ENCODE peak calls at places on chromosomes 11 and 22, in ten cellular contexts. One of them, this sample, is unnamed.

GRCh38 chr11:112345708-112346107 is 85.0 kb upstream of the PLET1 start:
- DNase-seq in activated T-helper 1 cell treated with Interleukin-2 at 50 U/mL for 16 hours: no peak
- DNase-seq in AG09309: no peak
- DNase-seq in GM23338: peak
- DNase-seq in AG08395: no peak
- DNase-seq in neural progenitor cell: peak
- DNase-seq in germinal center: no peak
- DNase-seq in Ammon's horn: no peak
- DNase-seq in GM03348: no peak
- DNase-seq in uterus: no peak
- DNase-seq in this sample: no peak

GRCh38 chr11:10476927-10477689 is 22.0 kb downstream of the AMPD3 start:
- DNase-seq in activated T-helper 1 cell treated with Interleukin-2 at 50 U/mL for 16 hours: no peak
- DNase-seq in AG09309: no peak
- DNase-seq in GM23338: no peak
- DNase-seq in AG08395: no peak
- DNase-seq in neural progenitor cell: no peak
- DNase-seq in germinal center: no peak
- DNase-seq in Ammon's horn: no peak
- DNase-seq in GM03348: no peak
- DNase-seq in uterus: peak
- DNase-seq in this sample: no peak

GRCh38 chr11:47488111-47488510 is 39.2 kb upstream of the RAPSN start:
- DNase-seq in activated T-helper 1 cell treated with Interleukin-2 at 50 U/mL for 16 hours: no peak
- DNase-seq in AG09309: no peak
- DNase-seq in GM23338: no peak
- DNase-seq in AG08395: no peak
- DNase-seq in neural progenitor cell: no peak
- DNase-seq in germinal center: no peak
- DNase-seq in Ammon's horn: no peak
- DNase-seq in GM03348: no peak
- DNase-seq in uterus: no peak
- DNase-seq in this sample: no peak

GRCh38 chr11:112972399-112973115 is 11.3 kb downstream of the NCAM1 start:
- DNase-seq in activated T-helper 1 cell treated with Interleukin-2 at 50 U/mL for 16 hours: no peak
- DNase-seq in AG09309: no peak
- DNase-seq in GM23338: no peak
- DNase-seq in AG08395: no peak
- DNase-seq in neural progenitor cell: no peak
- DNase-seq in germinal center: no peak
- DNase-seq in Ammon's horn: no peak
- DNase-seq in GM03348: no peak
- DNase-seq in uterus: no peak
- DNase-seq in this sample: no peak

GRCh38 chr22:27699676-27700075 is 101.9 kb downstream of the MN1 start:
- DNase-seq in activated T-helper 1 cell treated with Interleukin-2 at 50 U/mL for 16 hours: no peak
- DNase-seq in AG09309: no peak
- DNase-seq in GM23338: no peak
- DNase-seq in AG08395: no peak
- DNase-seq in neural progenitor cell: no peak
- DNase-seq in germinal center: no peak
- DNase-seq in Ammon's horn: no peak
- DNase-seq in GM03348: no peak
- DNase-seq in uterus: no peak
- DNase-seq in this sample: no peak

GRCh38 chr11:120060512-120060911 is 77.4 kb downstream of the TRIM29 start:
- DNase-seq in activated T-helper 1 cell treated with Interleukin-2 at 50 U/mL for 16 hours: no peak
- DNase-seq in AG09309: no peak
- DNase-seq in GM23338: no peak
- DNase-seq in AG08395: no peak
- DNase-seq in neural progenitor cell: no peak
- DNase-seq in germinal center: no peak
- DNase-seq in Ammon's horn: no peak
- DNase-seq in GM03348: no peak
- DNase-seq in uterus: no peak
- DNase-seq in this sample: no peak

GRCh38 chr11:64036081-64037026 is 623 bp downstream of the FLRT1 start:
- DNase-seq in activated T-helper 1 cell treated with Interleukin-2 at 50 U/mL for 16 hours: no peak
- DNase-seq in AG09309: no peak
- DNase-seq in GM23338: peak
- DNase-seq in AG08395: peak
- DNase-seq in neural progenitor cell: peak
- DNase-seq in germinal center: no peak
- DNase-seq in Ammon's horn: peak
- DNase-seq in GM03348: peak
- DNase-seq in uterus: peak
- DNase-seq in this sample: no peak

GRCh38 chr11:35523351-35523768 is 2.1 kb downstream of the PAMR1 start:
- DNase-seq in activated T-helper 1 cell treated with Interleukin-2 at 50 U/mL for 16 hours: no peak
- DNase-seq in AG09309: peak
- DNase-seq in GM23338: no peak
- DNase-seq in AG08395: peak
- DNase-seq in neural progenitor cell: no peak
- DNase-seq in germinal center: no peak
- DNase-seq in Ammon's horn: no peak
- DNase-seq in GM03348: peak
- DNase-seq in uterus: no peak
- DNase-seq in this sample: peak

GRCh38 chr11:94201004-94201465 is 72.4 kb downstream of the PANX1 start:
- DNase-seq in activated T-helper 1 cell treated with Interleukin-2 at 50 U/mL for 16 hours: no peak
- DNase-seq in AG09309: no peak
- DNase-seq in GM23338: no peak
- DNase-seq in AG08395: peak
- DNase-seq in neural progenitor cell: no peak
- DNase-seq in germinal center: no peak
- DNase-seq in Ammon's horn: no peak
- DNase-seq in GM03348: no peak
- DNase-seq in uterus: no peak
- DNase-seq in this sample: peak

GRCh38 chr11:19093976-19094375 is 23.0 kb upstream of the ZDHHC13 start:
- DNase-seq in activated T-helper 1 cell treated with Interleukin-2 at 50 U/mL for 16 hours: no peak
- DNase-seq in AG09309: no peak
- DNase-seq in GM23338: no peak
- DNase-seq in AG08395: peak
- DNase-seq in neural progenitor cell: no peak
- DNase-seq in germinal center: no peak
- DNase-seq in Ammon's horn: no peak
- DNase-seq in GM03348: peak
- DNase-seq in uterus: no peak
- DNase-seq in this sample: no peak

GRCh38 chr11:86214710-86215109 is 29.8 kb upstream of the EED start:
- DNase-seq in activated T-helper 1 cell treated with Interleukin-2 at 50 U/mL for 16 hours: no peak
- DNase-seq in AG09309: no peak
- DNase-seq in GM23338: no peak
- DNase-seq in AG08395: no peak
- DNase-seq in neural progenitor cell: no peak
- DNase-seq in germinal center: no peak
- DNase-seq in Ammon's horn: no peak
- DNase-seq in GM03348: no peak
- DNase-seq in uterus: no peak
- DNase-seq in this sample: no peak

GRCh38 chr11:114564836-114565235 is 5.2 kb upstream of the NXPE1 start:
- DNase-seq in activated T-helper 1 cell treated with Interleukin-2 at 50 U/mL for 16 hours: no peak
- DNase-seq in AG09309: no peak
- DNase-seq in GM23338: no peak
- DNase-seq in AG08395: no peak
- DNase-seq in neural progenitor cell: no peak
- DNase-seq in germinal center: no peak
- DNase-seq in Ammon's horn: no peak
- DNase-seq in GM03348: peak
- DNase-seq in uterus: no peak
- DNase-seq in this sample: no peak

GRCh38 chr11:65134240-65134951 is at the start of gene SYVN1:
- DNase-seq in activated T-helper 1 cell treated with Interleukin-2 at 50 U/mL for 16 hours: peak
- DNase-seq in AG09309: peak
- DNase-seq in GM23338: peak
- DNase-seq in AG08395: peak
- DNase-seq in neural progenitor cell: peak
- DNase-seq in germinal center: peak
- DNase-seq in Ammon's horn: peak
- DNase-seq in GM03348: peak
- DNase-seq in uterus: peak
- DNase-seq in this sample: peak

GRCh38 chr11:87300640-87301381 is 263.1 kb downstream of the TMEM135 start:
- DNase-seq in activated T-helper 1 cell treated with Interleukin-2 at 50 U/mL for 16 hours: no peak
- DNase-seq in AG09309: no peak
- DNase-seq in GM23338: no peak
- DNase-seq in AG08395: no peak
- DNase-seq in neural progenitor cell: no peak
- DNase-seq in germinal center: no peak
- DNase-seq in Ammon's horn: peak
- DNase-seq in GM03348: no peak
- DNase-seq in uterus: no peak
- DNase-seq in this sample: no peak

GRCh38 chr11:47917643-47918369 is 62.6 kb upstream of the PTPRJ start:
- DNase-seq in activated T-helper 1 cell treated with Interleukin-2 at 50 U/mL for 16 hours: no peak
- DNase-seq in AG09309: no peak
- DNase-seq in GM23338: peak
- DNase-seq in AG08395: peak
- DNase-seq in neural progenitor cell: no peak
- DNase-seq in germinal center: peak
- DNase-seq in Ammon's horn: peak
- DNase-seq in GM03348: peak
- DNase-seq in uterus: peak
- DNase-seq in this sample: peak

GRCh38 chr22:21074092-21074715 is 28.5 kb downstream of the LRRC74B start:
- DNase-seq in activated T-helper 1 cell treated with Interleukin-2 at 50 U/mL for 16 hours: no peak
- DNase-seq in AG09309: peak
- DNase-seq in GM23338: no peak
- DNase-seq in AG08395: peak
- DNase-seq in neural progenitor cell: no peak
- DNase-seq in germinal center: no peak
- DNase-seq in Ammon's horn: no peak
- DNase-seq in GM03348: peak
- DNase-seq in uterus: no peak
- DNase-seq in this sample: peak

GRCh38 chr11:129695543-129696308 is 119.9 kb upstream of the TMEM45B start:
- DNase-seq in activated T-helper 1 cell treated with Interleukin-2 at 50 U/mL for 16 hours: peak
- DNase-seq in AG09309: no peak
- DNase-seq in GM23338: peak
- DNase-seq in AG08395: no peak
- DNase-seq in neural progenitor cell: peak
- DNase-seq in germinal center: peak
- DNase-seq in Ammon's horn: peak
- DNase-seq in GM03348: peak
- DNase-seq in uterus: no peak
- DNase-seq in this sample: no peak

GRCh38 chr11:65491614-65492386 is 7.0 kb upstream of the MALAT1 start:
- DNase-seq in activated T-helper 1 cell treated with Interleukin-2 at 50 U/mL for 16 hours: no peak
- DNase-seq in AG09309: peak
- DNase-seq in GM23338: peak
- DNase-seq in AG08395: no peak
- DNase-seq in neural progenitor cell: peak
- DNase-seq in germinal center: no peak
- DNase-seq in Ammon's horn: peak
- DNase-seq in GM03348: peak
- DNase-seq in uterus: no peak
- DNase-seq in this sample: peak

GRCh38 chr11:498297-499181 is 8.5 kb downstream of the RNH1 start:
- DNase-seq in activated T-helper 1 cell treated with Interleukin-2 at 50 U/mL for 16 hours: no peak
- DNase-seq in AG09309: no peak
- DNase-seq in GM23338: no peak
- DNase-seq in AG08395: no peak
- DNase-seq in neural progenitor cell: no peak
- DNase-seq in germinal center: no peak
- DNase-seq in Ammon's horn: peak
- DNase-seq in GM03348: no peak
- DNase-seq in uterus: peak
- DNase-seq in this sample: no peak

GRCh38 chr11:74468058-74468457 is 709 bp upstream of the KCNE3 start:
- DNase-seq in activated T-helper 1 cell treated with Interleukin-2 at 50 U/mL for 16 hours: no peak
- DNase-seq in AG09309: no peak
- DNase-seq in GM23338: peak
- DNase-seq in AG08395: no peak
- DNase-seq in neural progenitor cell: no peak
- DNase-seq in germinal center: no peak
- DNase-seq in Ammon's horn: no peak
- DNase-seq in GM03348: no peak
- DNase-seq in uterus: no peak
- DNase-seq in this sample: no peak

GRCh38 chr22:46079861-46080821 is 70.2 kb upstream of the PPARA start:
- DNase-seq in activated T-helper 1 cell treated with Interleukin-2 at 50 U/mL for 16 hours: no peak
- DNase-seq in AG09309: peak
- DNase-seq in GM23338: no peak
- DNase-seq in AG08395: peak
- DNase-seq in neural progenitor cell: no peak
- DNase-seq in germinal center: no peak
- DNase-seq in Ammon's horn: peak
- DNase-seq in GM03348: peak
- DNase-seq in uterus: peak
- DNase-seq in this sample: peak

GRCh38 chr11:73170140-73170539 is 28.0 kb upstream of the FCHSD2 start:
- DNase-seq in activated T-helper 1 cell treated with Interleukin-2 at 50 U/mL for 16 hours: no peak
- DNase-seq in AG09309: no peak
- DNase-seq in GM23338: no peak
- DNase-seq in AG08395: no peak
- DNase-seq in neural progenitor cell: no peak
- DNase-seq in germinal center: no peak
- DNase-seq in Ammon's horn: no peak
- DNase-seq in GM03348: no peak
- DNase-seq in uterus: no peak
- DNase-seq in this sample: no peak

GRCh38 chr11:86288776-86289507 is 13.1 kb upstream of the HIKESHI start:
- DNase-seq in activated T-helper 1 cell treated with Interleukin-2 at 50 U/mL for 16 hours: no peak
- DNase-seq in AG09309: no peak
- DNase-seq in GM23338: no peak
- DNase-seq in AG08395: no peak
- DNase-seq in neural progenitor cell: no peak
- DNase-seq in germinal center: peak
- DNase-seq in Ammon's horn: peak
- DNase-seq in GM03348: peak
- DNase-seq in uterus: no peak
- DNase-seq in this sample: no peak

GRCh38 chr11:47905358-47906059 is 57.4 kb upstream of the NUP160 start:
- DNase-seq in activated T-helper 1 cell treated with Interleukin-2 at 50 U/mL for 16 hours: no peak
- DNase-seq in AG09309: no peak
- DNase-seq in GM23338: peak
- DNase-seq in AG08395: no peak
- DNase-seq in neural progenitor cell: no peak
- DNase-seq in germinal center: no peak
- DNase-seq in Ammon's horn: no peak
- DNase-seq in GM03348: no peak
- DNase-seq in uterus: no peak
- DNase-seq in this sample: no peak

GRCh38 chr11:68923614-68924013 is 19.9 kb downstream of the IGHMBP2 start:
- DNase-seq in activated T-helper 1 cell treated with Interleukin-2 at 50 U/mL for 16 hours: no peak
- DNase-seq in AG09309: no peak
- DNase-seq in GM23338: no peak
- DNase-seq in AG08395: no peak
- DNase-seq in neural progenitor cell: no peak
- DNase-seq in germinal center: no peak
- DNase-seq in Ammon's horn: no peak
- DNase-seq in GM03348: no peak
- DNase-seq in uterus: no peak
- DNase-seq in this sample: no peak

GRCh38 chr22:21816787-21817496 is 50.5 kb downstream of the MAPK1 start:
- DNase-seq in activated T-helper 1 cell treated with Interleukin-2 at 50 U/mL for 16 hours: no peak
- DNase-seq in AG09309: peak
- DNase-seq in GM23338: no peak
- DNase-seq in AG08395: peak
- DNase-seq in neural progenitor cell: no peak
- DNase-seq in germinal center: peak
- DNase-seq in Ammon's horn: peak
- DNase-seq in GM03348: peak
- DNase-seq in uterus: no peak
- DNase-seq in this sample: peak

GRCh38 chr22:45164217-45165123 is 745 bp downstream of the NUP50 start:
- DNase-seq in activated T-helper 1 cell treated with Interleukin-2 at 50 U/mL for 16 hours: peak
- DNase-seq in AG09309: no peak
- DNase-seq in GM23338: peak
- DNase-seq in AG08395: peak
- DNase-seq in neural progenitor cell: peak
- DNase-seq in germinal center: peak
- DNase-seq in Ammon's horn: peak
- DNase-seq in GM03348: peak
- DNase-seq in uterus: peak
- DNase-seq in this sample: no peak

GRCh38 chr11:129930306-129930705 is 34.9 kb upstream of the NFRKB start:
- DNase-seq in activated T-helper 1 cell treated with Interleukin-2 at 50 U/mL for 16 hours: no peak
- DNase-seq in AG09309: no peak
- DNase-seq in GM23338: no peak
- DNase-seq in AG08395: no peak
- DNase-seq in neural progenitor cell: no peak
- DNase-seq in germinal center: no peak
- DNase-seq in Ammon's horn: no peak
- DNase-seq in GM03348: no peak
- DNase-seq in uterus: no peak
- DNase-seq in this sample: no peak

This sample was measured in AG09319.